ENCODE peak calls at places on chromosomes 16 and 17, in seven cellular contexts. W is thyroid gland, K is MM.1S, T is psoas muscle, N is PC-3, C is colonic mucosa, P is tibial nerve. J is an unnamed sample. For H3K36me3, the result is how much of the 10 kb centered on the place peaks cover.

GRCh38 chr17:41689497-41690299 is 1.0 kb downstream of the EIF1 start:
- DNase-seq in C (peak), T (no peak), P (peak), N (peak), K (peak), W (no peak), J (no peak)

GRCh38 chr17:80023261-80024205 is 12.1 kb downstream of the TBC1D16 start:
- DNase-seq in T (no peak), W (no peak), N (no peak), P (no peak), C (no peak), K (no peak), J (no peak)

GRCh38 chr16:68286153-68287074 is 22.1 kb downstream of the SLC7A6 start:
- DNase-seq in W (no peak), T (no peak), N (no peak), K (peak), C (no peak), P (no peak), J (no peak)

GRCh38 chr16:85235988-85236831 is 123.9 kb upstream of the CIBAR2 start:
- DNase-seq in W (peak), C (peak), N (no peak), T (no peak), K (no peak), P (no peak), J (no peak)

GRCh38 chr17:80191192-80191591 is 21.4 kb downstream of the CARD14 start:
- DNase-seq in P (no peak), N (no peak), C (no peak), W (no peak), K (no peak), T (no peak), J (no peak)

GRCh38 chr17:41650794-41651624 is 26.6 kb upstream of the KRT17 start:
- DNase-seq in N (no peak), W (no peak), P (no peak), K (no peak), T (peak), C (no peak), J (no peak)

GRCh38 chr17:78884148-78884870 is 18.7 kb downstream of the CEP295NL start:
- DNase-seq in K (no peak), C (no peak), W (no peak), N (no peak), T (no peak), P (no peak), J (no peak)

GRCh38 chr16:89924298-89924924 is 1.3 kb downstream of the TUBB3 start:
- DNase-seq in T (no peak), N (no peak), P (no peak), C (no peak), W (no peak), K (no peak), J (no peak)

GRCh38 chr17:30379303-30380105 is 777 bp downstream of the CPD start:
- DNase-seq in C (peak), N (no peak), W (peak), P (no peak), K (peak), T (peak), J (no peak)

GRCh38 chr17:4899341-4900230 is at the start of gene C17orf107:
- DNase-seq in P (peak), W (peak), K (peak), N (no peak), C (peak), T (peak), J (peak)

GRCh38 chr16:3004781-3005284 is 7.9 kb upstream of the CLDN9 start:
- DNase-seq in K (no peak), T (no peak), N (peak), C (peak), P (no peak), W (peak), J (no peak)

GRCh38 chr16:1432388-1433262 is 1.7 kb downstream of the PERCC1 start:
- DNase-seq in P (no peak), K (no peak), C (no peak), W (no peak), T (no peak), N (no peak), J (no peak)

GRCh38 chr17:83103200-83103937 is 24.0 kb downstream of the METRNL start:
- DNase-seq in C (peak), P (peak), K (no peak), N (peak), W (peak), T (no peak), J (no peak)

GRCh38 chr17:74921045-74921681 is 1.9 kb downstream of the USH1G start:
- DNase-seq in P (no peak), W (no peak), C (no peak), N (no peak), K (no peak), T (no peak), J (no peak)

GRCh38 chr16:12235110-12235509 is 258.6 kb downstream of the SNX29 start:
- DNase-seq in W (peak), T (no peak), N (no peak), C (no peak), P (no peak), K (no peak), J (no peak)

GRCh38 chr16:89363621-89364393 is 126.6 kb downstream of the ANKRD11 start:
- DNase-seq in W (peak), P (no peak), C (no peak), T (peak), K (no peak), N (peak), J (no peak)

GRCh38 chr17:27552467-27552779 is 78.6 kb upstream of the LGALS9 start:
- DNase-seq in P (no peak), C (no peak), K (no peak), T (no peak), N (peak), W (no peak), J (no peak)

GRCh38 chr17:8151120-8151640 is 1.0 kb downstream of the PER1 start:
- DNase-seq in K (peak), N (peak), C (peak), W (peak), T (peak), P (peak), J (peak)

GRCh38 chr17:80122926-80123505 is 21.6 kb downstream of the GAA start:
- DNase-seq in K (no peak), W (no peak), P (no peak), C (no peak), N (no peak), T (no peak), J (no peak)

GRCh38 chr16:84511180-84511800 is 6.8 kb upstream of the MEAK7 start:
- DNase-seq in C (peak), K (peak), P (peak), N (peak), W (peak), T (peak), J (peak)

GRCh38 chr17:80694992-80695912 is 150.6 kb downstream of the RPTOR start:
- DNase-seq in C (no peak), K (no peak), N (no peak), P (no peak), W (no peak), T (no peak), J (no peak)

GRCh38 chr16:24552705-24553104 is 13.3 kb downstream of the RBBP6 start:
- DNase-seq in T (no peak), W (no peak), K (no peak), C (no peak), N (no peak), P (no peak), J (no peak)

GRCh38 chr16:50448522-50448921 is 79.7 kb upstream of the BRD7 start:
- DNase-seq in C (no peak), N (no peak), W (no peak), T (no peak), K (no peak), P (no peak), J (no peak)

GRCh38 chr16:49516382-49517036 is 142.9 kb downstream of the C16orf78 start:
- DNase-seq in C (no peak), W (no peak), T (no peak), P (no peak), K (no peak), N (no peak), J (no peak)

GRCh38 chr16:89572042-89572441 is 3.5 kb upstream of the CPNE7 start:
- DNase-seq in C (no peak), W (no peak), T (no peak), K (no peak), N (no peak), P (no peak), J (no peak)

GRCh38 chr16:19114359-19115147 is 789 bp downstream of the ITPRIPL2 start:
- DNase-seq in P (peak), T (peak), K (no peak), W (peak), N (peak), C (peak), J (peak)

GRCh38 chr17:79427621-79428539 is 183.0 kb downstream of the RBFOX3 start:
- DNase-seq in P (no peak), W (no peak), C (no peak), N (peak), T (no peak), K (no peak), J (no peak)

GRCh38 chr16:48897698-48898205 is 287.8 kb upstream of the N4BP1 start:
- DNase-seq in K (peak), W (no peak), T (no peak), C (no peak), N (no peak), P (no peak), J (no peak)

GRCh38 chr17:68592667-68593330 is 8.4 kb downstream of the FAM20A start:
- DNase-seq in N (no peak), T (peak), P (peak), C (no peak), K (no peak), W (no peak), J (no peak)

GRCh38 chr17:50187403-50187735 is 14.1 kb downstream of the COL1A1 start:
- DNase-seq in P (no peak), N (no peak), K (no peak), T (no peak), W (no peak), C (no peak), J (no peak)

GRCh38 chr17:4161179-4161559 is 18.2 kb downstream of the CYB5D2 start:
- DNase-seq in W (peak), P (peak), C (no peak), N (peak), K (no peak), T (peak), J (peak)

GRCh38 chr17:6706499-6706898 is 6.7 kb downstream of the SLC13A5 start:
- DNase-seq in K (no peak), C (no peak), N (no peak), T (no peak), W (no peak), P (no peak), J (no peak)

GRCh38 chr16:70162041-70162451 is 11.5 kb upstream of the CLEC18C start:
- DNase-seq in K (no peak), W (no peak), T (no peak), P (no peak), N (peak), C (no peak), J (no peak)

GRCh38 chr16:26391833-26392232 is 674.9 kb upstream of the C16orf82 start:
- DNase-seq in K (no peak), T (no peak), N (no peak), W (no peak), P (no peak), C (no peak), J (no peak)

DNA sequence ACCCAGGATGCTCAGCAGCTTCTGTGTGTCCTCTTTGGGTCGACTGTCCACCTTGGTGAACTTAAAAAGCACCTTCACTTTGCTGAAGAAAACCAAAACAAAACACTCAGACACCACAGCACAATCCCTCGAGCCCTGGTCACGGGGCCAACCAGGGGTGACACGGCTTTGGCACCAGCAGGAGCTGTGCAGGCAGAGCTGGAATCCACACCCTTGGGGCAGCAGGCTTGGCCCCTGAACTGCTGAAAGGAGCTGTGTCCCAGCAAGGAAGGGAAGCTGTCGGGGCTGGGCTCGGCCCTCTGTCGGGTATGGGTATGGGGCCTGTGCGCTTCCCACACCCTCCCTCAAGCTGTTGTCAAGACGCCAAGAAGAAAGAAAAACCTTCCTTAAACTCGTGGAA is 7.6 kb upstream of the PLD6 start:
- DNase-seq in P (no peak), N (no peak), C (no peak), K (no peak), T (no peak), W (no peak), J (no peak)
- TF ChIP-seq CTCF in P (no peak), N (no peak), C (no peak), K (no peak), T (no peak), W (no peak), J (no peak)

GRCh38 chr17:40361925-40362695 is 2.4 kb downstream of the GJD3 start:
- DNase-seq in K (peak), N (no peak), T (no peak), W (no peak), P (no peak), C (peak), J (no peak)
- H3K4me3 ChIP-seq in K (peak), N (peak), T (peak), W (no peak), P (peak), C (no peak), J (peak)

GRCh38 chr17:47847341-47848197 is 3.4 kb downstream of the SP6 start:
- DNase-seq in C (no peak), P (no peak), T (no peak), W (no peak), K (peak), N (no peak), J (no peak)

GRCh38 chr17:47844230-47844629 is 3.2 kb upstream of the SCRN2 start:
- DNase-seq in N (no peak), W (no peak), P (no peak), K (no peak), C (no peak), T (no peak), J (no peak)

GRCh38 chr17:47843391-47843730 is 2.3 kb upstream of the SCRN2 start:
- DNase-seq in K (no peak), P (no peak), W (no peak), N (no peak), C (no peak), T (no peak), J (no peak)

GRCh38 chr17:47846741-47847340 is 4.1 kb downstream of the SP6 start:
- DNase-seq in K (no peak), P (no peak), C (no peak), T (no peak), N (no peak), W (no peak), J (no peak)

DNA sequence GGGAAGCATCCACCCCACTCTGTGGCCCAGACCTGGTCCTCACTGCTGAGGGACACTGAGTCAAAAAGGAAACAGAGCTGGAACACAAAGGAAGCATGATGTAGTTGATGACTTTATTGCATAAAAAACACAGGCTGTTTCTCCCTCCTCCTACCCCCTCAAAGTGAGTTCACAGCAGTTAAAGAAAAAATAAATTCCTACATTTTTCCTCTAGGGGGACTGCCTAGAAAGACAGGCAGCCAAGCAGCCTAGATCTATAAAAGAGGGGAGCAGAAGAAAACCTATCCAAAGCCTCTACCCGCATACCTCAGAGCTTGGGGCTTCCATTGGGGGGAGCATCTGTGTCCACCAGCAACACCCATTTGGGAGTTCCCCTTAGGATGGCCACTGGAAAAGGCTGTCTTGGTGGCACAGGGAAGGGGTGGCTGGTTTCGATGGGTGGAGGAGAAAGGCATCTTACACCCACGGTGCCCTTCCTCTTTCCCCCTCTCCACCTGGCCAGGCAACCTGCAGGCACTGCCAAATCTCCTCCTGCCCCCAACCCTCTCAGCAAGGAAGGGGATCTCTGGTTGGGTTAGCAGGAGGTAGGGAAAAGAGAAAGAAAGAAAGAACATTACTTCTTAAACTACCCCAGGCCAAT is 3.9 kb upstream of the SCRN2 start:
- DNase-seq in K (no peak), T (no peak), C (no peak), N (peak), W (no peak), P (no peak), J (no peak)
- H3K36me3 ChIP-seq in K (under half), T (under half), C (under half), N (under half), W (under half), P (under half), J (under half)

GRCh38 chr17:17772231-17772630 is 64.6 kb downstream of the SREBF1 start:
- DNase-seq in C (no peak), W (no peak), N (no peak), P (no peak), K (no peak), T (no peak), J (no peak)

GRCh38 chr17:17776889-17777288 is 59.9 kb downstream of the SREBF1 start:
- DNase-seq in N (no peak), P (no peak), C (no peak), W (no peak), K (no peak), T (no peak), J (no peak)

GRCh38 chr17:17771498-17772201 is 65.1 kb downstream of the SREBF1 start:
- DNase-seq in P (no peak), T (no peak), W (no peak), N (no peak), K (no peak), C (no peak), J (no peak)

GRCh38 chr17:17770371-17771059 is 66.3 kb downstream of the SREBF1 start:
- DNase-seq in P (no peak), K (no peak), C (no peak), T (peak), N (no peak), W (no peak), J (no peak)

DNA sequence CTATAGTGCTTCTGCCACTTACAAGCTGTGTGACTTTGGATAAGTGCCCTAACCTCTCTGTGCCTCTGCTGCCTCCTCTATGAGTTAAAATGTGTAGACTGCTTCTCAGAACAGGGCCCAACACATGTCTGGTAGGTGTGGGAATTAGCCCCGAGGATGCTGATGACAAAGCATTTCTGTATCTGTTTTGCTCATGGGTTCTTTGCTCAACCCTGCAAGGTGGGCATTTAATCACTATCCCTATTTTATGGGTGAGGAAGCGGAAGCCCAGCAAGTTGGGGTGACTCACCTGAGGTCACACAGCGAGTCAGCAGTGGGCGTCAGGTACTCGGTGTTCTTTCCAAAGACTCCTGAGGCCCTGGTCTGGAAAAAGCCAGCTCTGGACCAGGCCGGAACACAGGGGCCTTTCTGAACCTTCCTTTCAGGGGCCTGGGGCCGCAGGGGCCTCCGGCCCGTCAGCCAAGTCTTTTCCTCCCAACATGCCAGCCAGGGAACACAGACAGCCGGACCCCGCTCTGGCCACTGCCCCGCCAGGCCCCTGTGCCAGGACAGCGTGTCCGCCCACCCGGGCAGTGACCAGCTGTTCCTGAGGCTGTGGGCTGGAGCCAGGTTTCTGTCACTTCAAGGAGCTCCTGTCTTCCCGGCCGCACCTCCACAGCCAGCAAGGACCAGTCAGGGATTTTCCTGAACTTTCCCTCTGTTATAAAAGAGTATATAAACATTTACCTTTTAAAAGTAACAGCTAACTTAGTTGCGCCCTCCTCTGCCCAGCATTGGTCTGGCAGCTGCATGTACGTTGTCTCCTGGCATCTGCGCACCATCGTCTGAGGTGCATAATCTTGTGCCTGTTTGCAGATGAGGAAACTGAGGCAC is 62.5 kb downstream of the SREBF1 start:
- DNase-seq in T (peak), P (no peak), K (no peak), C (peak), N (peak), W (peak), J (no peak)
- TF ChIP-seq CTCF in T (no peak), P (peak), K (no peak), C (peak), N (peak), W (peak), J (peak)

GRCh38 chr17:38850374-38850773 is 3.1 kb downstream of the RPL23 start:
- DNase-seq in T (no peak), K (no peak), W (no peak), P (no peak), C (no peak), N (no peak), J (no peak)
- H3K4me3 ChIP-seq in T (peak), K (no peak), W (no peak), P (no peak), C (no peak), N (peak), J (no peak)

J was measured in ascending aorta.